ENCODE peak calls at places on chromosomes 2 and 18, in seven cellular contexts. E is prostate gland, M is foreskin fibroblast, Z is brain microvascular endothelial cell, U is endothelial cell, X is left lung, K is AG04449. G is an unnamed sample.

GRCh38 chr2:124970065-124970464 is 945.0 kb downstream of the CNTNAP5 start:
- DNase-seq in E (no peak), M (no peak), Z (no peak), U (no peak), X (no peak), K (no peak), G (no peak)

GRCh38 chr2:86821842-86822241 is 31.1 kb upstream of the CD8A start:
- DNase-seq in E (no peak), M (no peak), Z (no peak), U (no peak), X (no peak), K (no peak), G (no peak)

GRCh38 chr2:54419855-54420550 is 36.1 kb upstream of the SPTBN1 start:
- DNase-seq in E (no peak), M (peak), Z (no peak), U (no peak), X (no peak), K (no peak), G (no peak)

GRCh38 chr2:23566236-23567142 is 181.5 kb downstream of the KLHL29 start:
- DNase-seq in E (no peak), M (peak), Z (no peak), U (peak), X (no peak), K (no peak), G (no peak)

GRCh38 chr2:28276076-28276618 is 116.5 kb upstream of the FOSL2 start:
- DNase-seq in E (no peak), M (peak), Z (peak), U (no peak), X (no peak), K (peak), G (no peak)

GRCh38 chr18:13423352-13423751 is 204.8 kb downstream of the LDLRAD4 start:
- DNase-seq in E (no peak), M (no peak), Z (no peak), U (no peak), X (no peak), K (no peak), G (no peak)

GRCh38 chr18:13051159-13051558 is 60.0 kb downstream of the CEP192 start:
- DNase-seq in E (no peak), M (no peak), Z (no peak), U (no peak), X (no peak), K (no peak), G (no peak)

GRCh38 chr2:145043399-145043834 is 523.5 kb upstream of the ZEB2 start:
- DNase-seq in E (no peak), M (no peak), Z (no peak), U (no peak), X (peak), K (no peak), G (no peak)

GRCh38 chr18:32798209-32798960 is 25.6 kb upstream of the KLHL14 start:
- DNase-seq in E (no peak), M (no peak), Z (no peak), U (no peak), X (no peak), K (no peak), G (no peak)

GRCh38 chr18:8480506-8481328 is 128.5 kb upstream of the RAB12 start:
- DNase-seq in E (peak), M (peak), Z (peak), U (peak), X (no peak), K (peak), G (no peak)

GRCh38 chr2:120678251-120678650 is 57.4 kb upstream of the GLI2 start:
- DNase-seq in E (no peak), M (peak), Z (no peak), U (no peak), X (no peak), K (no peak), G (peak)
- TF ChIP-seq CTCF in E (no peak), M (no peak), Z (no peak), U (no peak), X (no peak), K (no peak), G (no peak)

GRCh38 chr2:43169987-43170732 is 56.2 kb downstream of the ZFP36L2 start:
- DNase-seq in E (no peak), M (no peak), Z (no peak), U (peak), X (peak), K (no peak), G (no peak)
- TF ChIP-seq CTCF in E (peak), M (peak), Z (peak), U (peak), X (peak), K (peak), G (peak)

GRCh38 chr2:30476636-30477035 is 29.6 kb downstream of the LCLAT1 start:
- DNase-seq in E (no peak), M (no peak), Z (no peak), U (no peak), X (no peak), K (no peak), G (no peak)

GRCh38 chr2:30475542-30475941 is 28.5 kb downstream of the LCLAT1 start:
- DNase-seq in E (no peak), M (no peak), Z (no peak), U (no peak), X (no peak), K (no peak), G (no peak)

GRCh38 chr2:30470426-30470825 is 23.4 kb downstream of the LCLAT1 start:
- DNase-seq in E (no peak), M (no peak), Z (no peak), U (no peak), X (no peak), K (no peak), G (no peak)

DNA sequence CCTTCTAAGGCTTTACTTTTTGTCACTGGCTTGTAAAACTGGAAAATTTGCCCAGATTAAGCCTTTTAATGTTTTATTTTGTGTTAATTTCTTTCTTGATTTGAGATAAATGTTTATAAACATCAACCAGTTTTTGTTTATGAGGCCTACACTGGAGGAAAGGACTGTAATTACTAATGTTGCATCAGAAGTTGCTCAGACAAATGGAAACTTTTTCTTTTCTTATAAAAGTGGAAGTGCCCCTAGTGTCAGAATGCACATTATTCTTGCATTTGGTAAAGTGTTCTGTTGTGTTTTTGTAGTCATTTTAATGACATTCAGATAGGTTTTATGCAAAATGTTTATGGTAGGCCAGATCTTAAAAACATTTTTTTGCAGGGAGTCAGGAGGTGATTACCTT is 25.3 kb downstream of the LCLAT1 start:
- DNase-seq in E (no peak), M (no peak), Z (no peak), U (no peak), X (no peak), K (no peak), G (no peak)
- TF ChIP-seq CTCF in E (no peak), M (no peak), Z (no peak), U (no peak), X (no peak), K (no peak), G (no peak)

DNA sequence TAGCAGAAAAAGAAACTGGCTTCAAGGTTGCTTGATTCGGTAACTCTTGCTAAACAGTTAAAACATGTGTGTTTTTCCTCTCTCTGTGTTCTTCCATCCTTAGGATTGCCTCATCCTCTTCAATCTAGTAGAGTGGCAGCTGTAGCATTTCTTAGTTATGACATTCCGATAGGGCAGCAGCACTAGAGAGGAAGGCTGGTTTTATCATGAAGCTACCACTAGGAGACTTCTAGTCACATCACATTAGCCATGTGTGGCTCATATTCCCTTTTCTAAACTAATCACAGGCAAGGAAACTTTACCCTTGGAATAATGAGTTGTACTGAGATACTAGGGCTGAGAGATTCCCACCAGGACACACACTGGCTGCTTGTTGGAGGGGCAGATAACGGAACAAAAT is 187.6 kb downstream of the DOK6 start:
- DNase-seq in E (no peak), M (no peak), Z (peak), U (no peak), X (no peak), K (no peak), G (no peak)
- TF ChIP-seq CTCF in E (no peak), M (no peak), Z (peak), U (no peak), X (no peak), K (no peak), G (no peak)

GRCh38 chr2:46844034-46844433 is 71.6 kb downstream of the MCFD2 start:
- DNase-seq in E (no peak), M (no peak), Z (no peak), U (no peak), X (no peak), K (no peak), G (no peak)
- TF ChIP-seq CTCF in E (no peak), M (no peak), Z (no peak), U (no peak), X (no peak), K (no peak), G (no peak)

DNA sequence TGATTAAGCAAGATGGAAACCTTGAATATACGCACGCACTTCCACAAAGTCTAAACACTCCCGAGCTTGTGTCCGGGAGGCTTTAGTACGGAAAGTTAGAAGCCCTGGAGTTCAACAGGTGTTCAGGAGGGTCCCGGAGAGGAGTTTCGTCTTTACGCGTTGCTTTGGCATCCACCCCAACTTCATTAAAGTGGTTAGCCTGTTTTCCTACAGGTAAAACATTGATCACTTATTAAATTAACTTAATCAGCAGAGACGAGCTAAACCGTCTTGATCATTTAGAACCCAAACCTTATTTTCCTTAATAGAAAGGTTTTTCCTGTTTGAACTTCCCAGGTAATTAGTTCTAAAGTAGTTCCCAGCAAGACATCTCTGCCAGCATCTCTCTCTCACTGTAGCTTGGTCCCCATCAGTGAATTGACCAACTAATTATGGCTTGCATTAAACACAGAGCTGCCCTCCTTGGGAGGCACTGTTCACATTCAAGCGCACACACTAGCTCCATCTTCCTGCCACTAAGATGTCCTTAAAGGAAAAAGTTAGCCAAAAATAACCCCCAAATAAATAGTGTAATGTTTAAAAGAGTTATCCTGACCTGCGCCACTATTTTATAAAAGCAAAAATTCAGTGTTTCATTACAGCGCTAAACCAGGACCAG is 1.4 kb downstream of the NPAS2 start:
- DNase-seq in E (no peak), M (peak), Z (no peak), U (no peak), X (no peak), K (no peak), G (no peak)
- TF ChIP-seq CTCF in E (no peak), M (no peak), Z (no peak), U (no peak), X (no peak), K (no peak), G (no peak)

GRCh38 chr2:188675391-188676011 is 298.7 kb upstream of the COL3A1 start:
- DNase-seq in E (no peak), M (peak), Z (peak), U (no peak), X (no peak), K (no peak), G (no peak)

GRCh38 chr2:188676012-188676405 is 298.2 kb upstream of the COL3A1 start:
- DNase-seq in E (no peak), M (peak), Z (peak), U (no peak), X (no peak), K (no peak), G (no peak)

GRCh38 chr2:188682864-188683263 is 291.3 kb upstream of the COL3A1 start:
- DNase-seq in E (no peak), M (no peak), Z (no peak), U (no peak), X (no peak), K (no peak), G (no peak)

GRCh38 chr2:188677182-188677581 is 297.0 kb upstream of the COL3A1 start:
- DNase-seq in E (no peak), M (peak), Z (no peak), U (no peak), X (no peak), K (no peak), G (no peak)

DNA sequence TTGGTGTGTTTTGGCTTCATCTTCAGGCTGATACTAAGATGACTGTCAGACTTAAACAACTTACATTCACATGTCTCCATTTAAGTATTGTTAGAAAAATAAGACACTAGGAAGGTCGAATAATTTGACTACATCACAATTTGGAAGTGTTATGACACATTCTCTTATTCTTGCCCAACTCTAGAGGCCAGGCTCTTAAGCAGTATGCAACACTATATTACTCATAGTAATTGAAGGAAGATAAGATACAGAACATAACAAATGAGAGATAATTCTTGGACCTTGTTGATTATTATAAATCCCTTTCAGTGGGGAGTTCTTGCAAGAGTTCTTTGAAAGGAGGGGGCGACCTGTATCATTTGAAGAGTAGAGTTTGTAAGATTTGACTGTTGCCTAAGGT is 295.3 kb upstream of the COL3A1 start:
- DNase-seq in E (no peak), M (peak), Z (peak), U (no peak), X (no peak), K (peak), G (no peak)
- TF ChIP-seq CTCF in E (no peak), M (no peak), Z (no peak), U (no peak), X (no peak), K (no peak), G (no peak)

GRCh38 chr2:39119732-39120520 is 925 bp downstream of the SOS1 start:
- DNase-seq in E (peak), M (peak), Z (no peak), U (peak), X (peak), K (no peak), G (no peak)
- TF ChIP-seq CTCF in E (peak), M (no peak), Z (no peak), U (no peak), X (peak), K (peak), G (peak)

G was measured in CD14-positive monocyte.